ENCODE peak calls at places on chromosomes 1 and 21, in five cellular contexts. J is thoracic aorta, W is cardiac muscle cell, D is fibroblast of mammary gland, S is epithelial cell of esophagus. X is an unnamed sample.

GRCh38 chr1:35587736-35588135 is 14.6 kb downstream of the TFAP2E start:
- DNase-seq in J (no peak), W (no peak), D (no peak), S (no peak), X (no peak)

GRCh38 chr1:43293896-43294760 is 6.7 kb upstream of the TIE1 start:
- DNase-seq in J (no peak), W (no peak), D (peak), S (peak), X (peak)

GRCh38 chr1:54499097-54500029 is 48.7 kb upstream of the ACOT11 start:
- DNase-seq in J (no peak), W (peak), D (peak), S (peak), X (peak)

GRCh38 chr1:207890136-207890738 is 20.7 kb downstream of the CD34 start:
- DNase-seq in J (no peak), W (no peak), D (peak), S (peak), X (peak)

GRCh38 chr1:40248429-40248828 is 692 bp downstream of the TMCO2 start:
- DNase-seq in J (no peak), W (no peak), D (no peak), S (no peak), X (no peak)

GRCh38 chr1:28893403-28894102 is 20.8 kb upstream of the EPB41 start:
- DNase-seq in J (no peak), W (no peak), D (peak), S (peak), X (no peak)

GRCh38 chr1:156291226-156292061 is 4.0 kb downstream of the GLMP start:
- DNase-seq in J (peak), W (peak), D (peak), S (peak), X (peak)

GRCh38 chr1:86507935-86508582 is 38.8 kb upstream of the CLCA4 start:
- DNase-seq in J (no peak), W (peak), D (peak), S (peak), X (peak)

GRCh38 chr1:45512641-45513054 is 9.0 kb downstream of the PRDX1 start:
- DNase-seq in J (no peak), W (peak), D (peak), S (peak), X (peak)

GRCh38 chr21:35420658-35421057 is 371.6 kb upstream of the RUNX1 start:
- DNase-seq in J (no peak), W (no peak), D (no peak), S (no peak), X (no peak)

GRCh38 chr1:55679971-55680370 is 464.8 kb upstream of the USP24 start:
- DNase-seq in J (no peak), W (no peak), D (no peak), S (no peak), X (no peak)

GRCh38 chr1:2560299-2561073 is 4.3 kb downstream of the TNFRSF14 start:
- DNase-seq in J (no peak), W (no peak), D (no peak), S (no peak), X (no peak)

GRCh38 chr1:12549106-12549459 is 68.9 kb downstream of the DHRS3 start:
- DNase-seq in J (no peak), W (no peak), D (peak), S (no peak), X (no peak)

GRCh38 chr1:12548279-12549105 is 69.5 kb downstream of the DHRS3 start:
- DNase-seq in J (no peak), W (no peak), D (no peak), S (no peak), X (no peak)

GRCh38 chr1:12547586-12548225 is 70.3 kb downstream of the DHRS3 start:
- DNase-seq in J (no peak), W (no peak), D (no peak), S (no peak), X (no peak)

GRCh38 chr1:12551584-12551983 is 66.4 kb downstream of the DHRS3 start:
- DNase-seq in J (no peak), W (no peak), D (no peak), S (no peak), X (no peak)

GRCh38 chr1:12549460-12550349 is 68.3 kb downstream of the DHRS3 start:
- DNase-seq in J (no peak), W (no peak), D (peak), S (peak), X (peak)
- TF ChIP-seq CTCF in J (no peak), W (no peak), D (no peak), S (no peak), X (no peak)

GRCh38 chr1:228368801-228369607 is 37.6 kb downstream of the TRIM11 start:
- DNase-seq in J (no peak), W (peak), D (no peak), S (no peak), X (no peak)
- H3K4me3 ChIP-seq in J (no peak), W (no peak), D (no peak), S (no peak), X (no peak)

GRCh38 chr1:119896303-119896702 is at the start of gene ADAM30:
- DNase-seq in J (no peak), W (no peak), D (no peak), S (no peak), X (no peak)
- TF ChIP-seq CTCF in J (no peak), W (peak), D (no peak), S (peak), X (peak)

GRCh38 chr1:175193339-175193950 is 869 bp upstream of the KIAA0040 start:
- DNase-seq in J (no peak), W (no peak), D (peak), S (peak), X (peak)
- H3K4me3 ChIP-seq in J (peak), W (peak), D (no peak), S (no peak), X (peak)

GRCh38 chr1:196660272-196660671 is 8.4 kb downstream of the CFH start:
- DNase-seq in J (no peak), W (no peak), D (no peak), S (no peak), X (no peak)
- TF ChIP-seq CTCF in J (no peak), W (no peak), D (no peak), S (no peak), X (no peak)